ENCODE peak calls at places on chromosomes 5 and 9, in four cellular contexts. F is A549, O is endothelial cell of umbilical vein, M is HepG2. B is an unnamed sample.

GRCh38 chr9:121902483-121903135 is 190.5 kb downstream of the TTLL11 start:
- DNase-seq in F (no peak), O (peak), M (no peak), B (no peak)

GRCh38 chr5:95731571-95732554 is 727 bp downstream of the RHOBTB3 start:
- DNase-seq in O (peak), M (peak), F (peak), B (peak)

GRCh38 chr5:54915466-54916027 is 69.8 kb downstream of the ESM1 start:
- DNase-seq in F (no peak), M (no peak), O (peak), B (no peak)

GRCh38 chr5:2113348-2114131 is 230.8 kb upstream of the IRX4 start:
- DNase-seq in M (no peak), O (no peak), F (no peak), B (no peak)

GRCh38 chr9:115369322-115369957 is 251.5 kb upstream of the TNC start:
- DNase-seq in F (no peak), O (no peak), M (no peak), B (no peak)

GRCh38 chr9:133974631-133975341 is 17.3 kb downstream of the VAV2 start:
- DNase-seq in O (no peak), F (no peak), M (no peak), B (no peak)

GRCh38 chr5:78287833-78288232 is 6.7 kb downstream of the AP3B1 start:
- DNase-seq in F (peak), O (peak), M (no peak), B (peak)

GRCh38 chr9:80553986-80554715 is 982.4 kb downstream of the TLE4 start:
- DNase-seq in O (no peak), F (no peak), M (no peak), B (no peak)

GRCh38 chr5:180463916-180464602 is 30.1 kb upstream of the CNOT6 start:
- DNase-seq in O (no peak), F (no peak), M (no peak), B (no peak)

GRCh38 chr5:125298258-125298657 is 551.8 kb upstream of the ZNF608 start:
- DNase-seq in F (no peak), O (no peak), M (no peak), B (no peak)

GRCh38 chr5:126871441-126871840 is 94.5 kb downstream of the LMNB1 start:
- DNase-seq in O (no peak), F (no peak), M (no peak), B (peak)

GRCh38 chr5:134374234-134374633 is 2.9 kb downstream of the UBE2B start:
- DNase-seq in F (no peak), O (no peak), M (no peak), B (no peak)

GRCh38 chr5:159448841-159449407 is 118.6 kb upstream of the IL12B start:
- DNase-seq in M (no peak), F (no peak), O (no peak), B (no peak)

GRCh38 chr9:83622814-83623633 is at the start of gene IDNK:
- DNase-seq in F (peak), M (peak), O (peak), B (peak)

GRCh38 chr9:83622433-83622813 is 520 bp upstream of the IDNK start:
- DNase-seq in M (no peak), F (no peak), O (no peak), B (peak)

GRCh38 chr9:83617299-83617698 is 5.6 kb upstream of the IDNK start:
- DNase-seq in F (no peak), O (no peak), M (no peak), B (no peak)

GRCh38 chr9:83623634-83623991 is 670 bp downstream of the IDNK start:
- DNase-seq in O (peak), F (no peak), M (peak), B (peak)

DNA sequence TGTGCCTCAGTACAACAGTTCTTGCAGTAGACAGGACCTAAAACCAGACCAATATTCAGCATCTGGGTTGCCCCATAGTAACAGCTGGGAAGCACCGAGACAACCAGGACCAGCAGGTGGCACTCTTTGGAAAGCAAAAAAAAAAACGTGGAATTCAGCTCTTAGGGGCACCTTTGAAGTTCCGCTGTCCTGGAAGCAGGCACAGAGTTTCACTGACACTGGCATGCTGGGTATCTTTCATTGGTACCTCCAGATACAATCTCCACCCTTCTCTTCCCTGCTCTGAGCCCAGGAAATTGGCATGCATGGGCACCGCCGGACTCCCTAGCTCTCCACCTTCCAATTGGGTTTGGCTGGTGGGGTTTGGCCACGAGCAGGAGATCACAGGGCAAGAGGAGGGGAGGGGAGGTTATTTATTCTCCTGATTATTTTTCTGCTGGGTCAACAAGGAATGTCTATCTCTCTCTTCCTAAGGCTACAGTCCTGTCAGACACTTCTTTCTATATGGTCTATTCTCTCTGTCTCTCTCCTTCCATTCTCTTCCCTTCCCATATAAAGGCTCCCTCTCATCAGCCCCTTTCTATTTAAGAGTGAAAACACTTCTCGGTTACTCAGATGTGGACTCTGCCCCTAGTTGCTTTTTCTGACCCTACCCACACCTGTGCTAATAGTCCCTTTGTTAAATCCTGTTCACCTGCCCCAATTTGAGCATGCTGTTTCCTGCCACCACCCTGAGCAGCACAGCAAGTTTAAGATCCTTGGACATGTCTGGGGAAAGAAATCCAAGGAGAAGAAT is 1.9 kb upstream of the IDNK start:
- DNase-seq in F (peak), M (peak), O (peak), B (peak)
- H3K4me3 ChIP-seq in F (no peak), M (peak), O (no peak), B (no peak)

GRCh38 chr5:161165998-161166660 is 314.1 kb upstream of the ATP10B start:
- DNase-seq in F (no peak), M (no peak), O (no peak), B (no peak)
- TF ChIP-seq MYC in F (no peak), M (no peak), O (no peak), B (no peak)

DNA sequence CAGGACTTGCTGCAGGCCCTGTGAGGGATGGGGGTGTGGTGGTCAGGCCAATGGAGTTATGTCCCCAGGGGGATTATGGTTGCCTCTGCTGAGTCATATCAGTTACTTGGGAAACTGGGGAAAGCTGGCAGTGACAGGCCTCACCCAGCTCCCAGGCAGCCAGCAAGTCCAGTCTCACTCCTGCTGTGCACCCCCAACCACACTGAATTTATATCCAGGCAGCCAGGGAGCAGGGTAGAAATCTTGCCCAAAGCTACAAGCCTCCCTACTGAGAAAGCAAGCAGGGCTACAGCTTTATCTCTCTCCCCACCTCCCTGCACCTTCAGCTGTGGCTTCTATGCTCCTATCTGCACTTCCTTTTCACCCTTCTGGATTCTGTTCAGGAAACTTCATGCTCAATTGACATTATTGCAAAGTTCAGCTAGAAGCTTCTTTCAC is 2076.0 kb upstream of the CDH9 start:
- DNase-seq in F (no peak), M (no peak), O (no peak), B (peak)
- TF ChIP-seq MAX in F (no peak), M (no peak), O (no peak), B (no peak)

DNA sequence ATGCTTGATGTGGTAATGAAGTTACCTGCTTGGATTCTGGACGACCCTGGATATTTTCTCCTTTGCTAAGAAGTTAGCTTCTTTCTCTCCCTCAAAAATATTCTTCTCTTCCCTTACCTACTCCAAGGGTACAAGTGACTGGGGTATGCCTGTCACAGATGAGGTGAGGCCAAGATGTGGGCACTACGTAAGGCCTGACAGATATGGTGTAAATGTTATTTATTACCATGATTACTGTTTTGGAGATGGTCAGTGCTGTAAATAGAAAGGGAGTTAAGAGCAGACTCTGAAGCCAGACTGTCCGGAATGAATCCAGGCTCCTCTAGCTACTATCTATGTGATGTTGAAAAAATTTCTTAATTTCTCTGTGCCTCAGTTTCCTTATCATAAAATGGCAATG is 1.1 kb upstream of the KIAA1958 start:
- DNase-seq in F (no peak), M (no peak), O (no peak), B (no peak)
- H3K4me3 ChIP-seq in F (peak), M (peak), O (no peak), B (peak)

DNA sequence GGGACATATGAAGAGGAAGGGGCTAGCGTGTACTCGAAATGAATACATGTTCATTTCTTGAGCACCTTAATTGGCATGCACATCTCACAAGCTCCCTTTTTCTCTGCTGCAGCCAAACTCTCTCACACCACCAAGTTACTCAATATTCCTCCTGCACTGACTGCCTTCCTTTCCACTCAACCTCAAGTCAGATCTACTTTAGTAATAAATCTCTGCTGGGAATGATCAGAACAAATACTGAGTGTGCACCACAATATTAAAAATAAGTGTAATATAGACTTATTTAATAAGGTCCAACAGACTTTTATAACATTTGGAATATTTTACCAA is 995.8 kb upstream of the WWC1 start:
- DNase-seq in F (no peak), O (no peak), M (no peak), B (no peak)
- TF ChIP-seq MYC in F (no peak), O (no peak), M (no peak), B (no peak)

GRCh38 chr9:4706971-4707622 is 27.7 kb downstream of the CDC37L1 start:
- DNase-seq in F (no peak), O (no peak), M (no peak), B (peak)
- TF ChIP-seq MAX in F (no peak), O (no peak), M (no peak), B (no peak)

GRCh38 chr5:112738180-112738560 is 485 bp downstream of the APC start:
- DNase-seq in O (no peak), F (no peak), M (no peak), B (peak)
- H3K4me3 ChIP-seq in O (peak), F (peak), M (peak), B (peak)

GRCh38 chr5:609506-609905 is 2.6 kb upstream of the CEP72 start:
- DNase-seq in F (no peak), M (no peak), O (no peak), B (no peak)
- TF ChIP-seq MYC in F (no peak), M (no peak), O (no peak), B (no peak)

B was measured in NB4.